ENCODE peak calls at places on chromosomes 11 and 22, in five cellular contexts. One of them, this sample, is unnamed.

GRCh38 chr22:17836977-17837742 is 62.9 kb upstream of the BID start:
- DNase-seq in BJ: no peak
- DNase-seq in activated CD4-positive, alpha-beta T cell treated with anti-CD3 and anti-CD28 coated beads, Interleukin-2, amount 50 U/mL, for 4 hours: no peak
- DNase-seq in fibroblast of pulmonary artery: no peak
- DNase-seq in stromal cell of bone marrow: no peak
- DNase-seq in this sample: no peak

GRCh38 chr11:102819491-102819890 is 21.5 kb upstream of the MMP1 start:
- DNase-seq in BJ: no peak
- DNase-seq in fibroblast of pulmonary artery: no peak
- DNase-seq in stromal cell of bone marrow: no peak
- DNase-seq in activated CD4-positive, alpha-beta T cell treated with anti-CD3 and anti-CD28 coated beads, Interleukin-2, amount 50 U/mL, for 4 hours: no peak
- DNase-seq in this sample: no peak

GRCh38 chr11:117179048-117179999 is 781 bp downstream of the SIDT2 start:
- DNase-seq in stromal cell of bone marrow: no peak
- DNase-seq in fibroblast of pulmonary artery: peak; percentile 52
- DNase-seq in activated CD4-positive, alpha-beta T cell treated with anti-CD3 and anti-CD28 coated beads, Interleukin-2, amount 50 U/mL, for 4 hours: peak; percentile 17
- DNase-seq in BJ: no peak
- DNase-seq in this sample: no peak

GRCh38 chr22:19806213-19807160 is 45.9 kb downstream of the TBX1 start:
- DNase-seq in BJ: no peak
- DNase-seq in activated CD4-positive, alpha-beta T cell treated with anti-CD3 and anti-CD28 coated beads, Interleukin-2, amount 50 U/mL, for 4 hours: no peak
- DNase-seq in fibroblast of pulmonary artery: no peak
- DNase-seq in stromal cell of bone marrow: no peak
- DNase-seq in this sample: no peak

GRCh38 chr11:57792060-57792541 is 30.5 kb downstream of the CTNND1 start:
- DNase-seq in activated CD4-positive, alpha-beta T cell treated with anti-CD3 and anti-CD28 coated beads, Interleukin-2, amount 50 U/mL, for 4 hours: peak; percentile 83
- DNase-seq in BJ: no peak
- DNase-seq in fibroblast of pulmonary artery: no peak
- DNase-seq in stromal cell of bone marrow: peak; percentile 28
- DNase-seq in this sample: peak; percentile 72

GRCh38 chr11:8224711-8225110 is 39.0 kb downstream of the LMO1 start:
- DNase-seq in stromal cell of bone marrow: no peak
- DNase-seq in activated CD4-positive, alpha-beta T cell treated with anti-CD3 and anti-CD28 coated beads, Interleukin-2, amount 50 U/mL, for 4 hours: no peak
- DNase-seq in fibroblast of pulmonary artery: no peak
- DNase-seq in BJ: no peak
- DNase-seq in this sample: no peak

GRCh38 chr11:126636911-126637799 is 281.7 kb downstream of the ST3GAL4 start:
- DNase-seq in fibroblast of pulmonary artery: peak; percentile 26
- DNase-seq in BJ: peak; percentile 42
- DNase-seq in stromal cell of bone marrow: peak; percentile 59
- DNase-seq in activated CD4-positive, alpha-beta T cell treated with anti-CD3 and anti-CD28 coated beads, Interleukin-2, amount 50 U/mL, for 4 hours: no peak
- DNase-seq in this sample: no peak

GRCh38 chr11:70063121-70063520 is 15.0 kb upstream of the ANO1 start:
- DNase-seq in BJ: no peak
- DNase-seq in stromal cell of bone marrow: no peak
- DNase-seq in activated CD4-positive, alpha-beta T cell treated with anti-CD3 and anti-CD28 coated beads, Interleukin-2, amount 50 U/mL, for 4 hours: no peak
- DNase-seq in fibroblast of pulmonary artery: no peak
- DNase-seq in this sample: no peak

GRCh38 chr11:65744699-65745042 is 24.1 kb upstream of the RNASEH2C start:
- DNase-seq in fibroblast of pulmonary artery: no peak
- DNase-seq in stromal cell of bone marrow: no peak
- DNase-seq in BJ: no peak
- DNase-seq in activated CD4-positive, alpha-beta T cell treated with anti-CD3 and anti-CD28 coated beads, Interleukin-2, amount 50 U/mL, for 4 hours: no peak
- DNase-seq in this sample: no peak

GRCh38 chr11:721913-722811 is 16.1 kb downstream of the EPS8L2 start:
- DNase-seq in fibroblast of pulmonary artery: no peak
- DNase-seq in BJ: no peak
- DNase-seq in activated CD4-positive, alpha-beta T cell treated with anti-CD3 and anti-CD28 coated beads, Interleukin-2, amount 50 U/mL, for 4 hours: peak; percentile 51
- DNase-seq in stromal cell of bone marrow: no peak
- DNase-seq in this sample: no peak

GRCh38 chr22:29071261-29072045 is 1.4 kb upstream of the KREMEN1 start:
- DNase-seq in BJ: no peak
- DNase-seq in stromal cell of bone marrow: no peak
- DNase-seq in fibroblast of pulmonary artery: no peak
- DNase-seq in activated CD4-positive, alpha-beta T cell treated with anti-CD3 and anti-CD28 coated beads, Interleukin-2, amount 50 U/mL, for 4 hours: no peak
- DNase-seq in this sample: peak; percentile 11

GRCh38 chr22:38788417-38788816 is 5.5 kb downstream of the DNAL4 start:
- DNase-seq in BJ: peak; percentile 83
- DNase-seq in stromal cell of bone marrow: peak; percentile 95
- DNase-seq in activated CD4-positive, alpha-beta T cell treated with anti-CD3 and anti-CD28 coated beads, Interleukin-2, amount 50 U/mL, for 4 hours: no peak
- DNase-seq in fibroblast of pulmonary artery: peak; percentile 97
- DNase-seq in this sample: no peak

GRCh38 chr22:27686534-27686933 is 115.0 kb downstream of the MN1 start:
- DNase-seq in BJ: peak; percentile 5
- DNase-seq in fibroblast of pulmonary artery: peak; percentile 93
- DNase-seq in activated CD4-positive, alpha-beta T cell treated with anti-CD3 and anti-CD28 coated beads, Interleukin-2, amount 50 U/mL, for 4 hours: no peak
- DNase-seq in stromal cell of bone marrow: peak; percentile 73
- DNase-seq in this sample: no peak

GRCh38 chr11:9132203-9132878 is 40.9 kb upstream of the SCUBE2 start:
- DNase-seq in stromal cell of bone marrow: no peak
- DNase-seq in fibroblast of pulmonary artery: no peak
- DNase-seq in activated CD4-positive, alpha-beta T cell treated with anti-CD3 and anti-CD28 coated beads, Interleukin-2, amount 50 U/mL, for 4 hours: no peak
- DNase-seq in BJ: no peak
- DNase-seq in this sample: no peak

This sample was measured in activated T-helper 9 cell treated with anti-CD3 and anti-CD28 coated beads, Interleukin-2, amount 50 U/mL, for 16 hours.